ENCODE peak calls at places on chromosomes 16 and 17, in four cellular contexts. One of them, this sample, is unnamed.

GRCh38 chr17:55442953-55443683 is 21.5 kb upstream of the MMD start:
- DNase-seq in GM23248: no peak
- DNase-seq in pulmonary artery endothelial cell: no peak
- DNase-seq in NCI-H1436 treated with DMSO at 0.1 percent for 48 hours: no peak
- DNase-seq in this sample: no peak

GRCh38 chr17:42171831-42172230 is 9.1 kb downstream of the KCNH4 start:
- DNase-seq in GM23248: no peak
- DNase-seq in pulmonary artery endothelial cell: no peak
- DNase-seq in NCI-H1436 treated with DMSO at 0.1 percent for 48 hours: no peak
- DNase-seq in this sample: no peak

GRCh38 chr17:37400505-37400904 is 6.1 kb downstream of the ACACA start:
- DNase-seq in GM23248: no peak
- DNase-seq in pulmonary artery endothelial cell: no peak
- DNase-seq in NCI-H1436 treated with DMSO at 0.1 percent for 48 hours: no peak
- DNase-seq in this sample: no peak

GRCh38 chr16:67529639-67530012 is 997 bp downstream of the RIPOR1 start:
- DNase-seq in GM23248: peak; percentile 65
- DNase-seq in pulmonary artery endothelial cell: no peak
- DNase-seq in NCI-H1436 treated with DMSO at 0.1 percent for 48 hours: no peak
- DNase-seq in this sample: no peak

GRCh38 chr17:37488009-37488604 is 1.6 kb upstream of the DUSP14 start:
- DNase-seq in GM23248: peak; percentile 96
- DNase-seq in pulmonary artery endothelial cell: peak; percentile 89
- DNase-seq in NCI-H1436 treated with DMSO at 0.1 percent for 48 hours: no peak
- DNase-seq in this sample: no peak

GRCh38 chr17:13086142-13086769 is 68.4 kb upstream of the ELAC2 start:
- DNase-seq in GM23248: peak; percentile 76
- DNase-seq in pulmonary artery endothelial cell: no peak
- DNase-seq in NCI-H1436 treated with DMSO at 0.1 percent for 48 hours: no peak
- DNase-seq in this sample: no peak

GRCh38 chr17:21249911-21250703 is 3.1 kb downstream of the NATD1 start:
- DNase-seq in GM23248: no peak
- DNase-seq in pulmonary artery endothelial cell: no peak
- DNase-seq in NCI-H1436 treated with DMSO at 0.1 percent for 48 hours: no peak
- DNase-seq in this sample: no peak

GRCh38 chr17:73773702-73774101 is 129.5 kb upstream of the SDK2 start:
- DNase-seq in GM23248: peak; percentile 57
- DNase-seq in pulmonary artery endothelial cell: no peak
- DNase-seq in NCI-H1436 treated with DMSO at 0.1 percent for 48 hours: no peak
- DNase-seq in this sample: no peak

GRCh38 chr17:40194821-40195220 is 17.6 kb downstream of the RAPGEFL1 start:
- DNase-seq in GM23248: no peak
- DNase-seq in pulmonary artery endothelial cell: no peak
- DNase-seq in NCI-H1436 treated with DMSO at 0.1 percent for 48 hours: no peak
- DNase-seq in this sample: no peak

GRCh38 chr17:17493249-17493985 is 2.8 kb downstream of the RASD1 start:
- DNase-seq in GM23248: peak; percentile 21
- DNase-seq in pulmonary artery endothelial cell: no peak
- DNase-seq in NCI-H1436 treated with DMSO at 0.1 percent for 48 hours: no peak
- DNase-seq in this sample: no peak

GRCh38 chr16:9134739-9135138 is 43.3 kb downstream of the HAPSTR1 start:
- DNase-seq in GM23248: peak; percentile 62
- DNase-seq in pulmonary artery endothelial cell: no peak
- DNase-seq in NCI-H1436 treated with DMSO at 0.1 percent for 48 hours: no peak
- DNase-seq in this sample: no peak

GRCh38 chr16:84899414-84899813 is 79.6 kb downstream of the CRISPLD2 start:
- DNase-seq in GM23248: no peak
- DNase-seq in pulmonary artery endothelial cell: no peak
- DNase-seq in NCI-H1436 treated with DMSO at 0.1 percent for 48 hours: no peak
- DNase-seq in this sample: no peak

GRCh38 chr17:20234266-20234665 is 225.1 kb downstream of the SPECC1 start:
- DNase-seq in GM23248: no peak
- DNase-seq in pulmonary artery endothelial cell: no peak
- DNase-seq in NCI-H1436 treated with DMSO at 0.1 percent for 48 hours: no peak
- DNase-seq in this sample: no peak

GRCh38 chr17:50337956-50338355 is 8.0 kb upstream of the XYLT2 start:
- DNase-seq in GM23248: no peak
- DNase-seq in pulmonary artery endothelial cell: no peak
- DNase-seq in NCI-H1436 treated with DMSO at 0.1 percent for 48 hours: no peak
- DNase-seq in this sample: no peak

GRCh38 chr17:7060165-7060890 is 16.4 kb upstream of the SLC16A11 start:
- DNase-seq in GM23248: peak; percentile 77
- DNase-seq in pulmonary artery endothelial cell: peak; percentile 100
- DNase-seq in NCI-H1436 treated with DMSO at 0.1 percent for 48 hours: no peak
- DNase-seq in this sample: no peak

GRCh38 chr16:28931801-28932225 is at the start of gene CD19:
- DNase-seq in GM23248: no peak
- DNase-seq in pulmonary artery endothelial cell: no peak
- DNase-seq in NCI-H1436 treated with DMSO at 0.1 percent for 48 hours: no peak
- DNase-seq in this sample: no peak

GRCh38 chr17:74768069-74768762 is 7.9 kb downstream of the NAT9 start:
- DNase-seq in GM23248: peak; percentile 92
- DNase-seq in pulmonary artery endothelial cell: no peak
- DNase-seq in NCI-H1436 treated with DMSO at 0.1 percent for 48 hours: no peak
- DNase-seq in this sample: no peak

GRCh38 chr16:75265911-75266701 is 14.7 kb upstream of the BCAR1 start:
- DNase-seq in GM23248: peak; percentile 85
- DNase-seq in pulmonary artery endothelial cell: no peak
- DNase-seq in NCI-H1436 treated with DMSO at 0.1 percent for 48 hours: no peak
- DNase-seq in this sample: no peak

GRCh38 chr17:60086822-60087591 is 8.3 kb upstream of the HEATR6 start:
- DNase-seq in GM23248: peak; percentile 88
- DNase-seq in pulmonary artery endothelial cell: no peak
- DNase-seq in NCI-H1436 treated with DMSO at 0.1 percent for 48 hours: no peak
- DNase-seq in this sample: no peak

GRCh38 chr17:49616546-49617205 is 41.0 kb downstream of the NXPH3 start:
- DNase-seq in GM23248: peak; percentile 68
- DNase-seq in pulmonary artery endothelial cell: no peak
- DNase-seq in NCI-H1436 treated with DMSO at 0.1 percent for 48 hours: no peak
- DNase-seq in this sample: no peak

GRCh38 chr17:36498155-36498554 is 11.7 kb downstream of the ZNHIT3 start:
- DNase-seq in GM23248: no peak
- DNase-seq in pulmonary artery endothelial cell: no peak
- DNase-seq in NCI-H1436 treated with DMSO at 0.1 percent for 48 hours: no peak
- DNase-seq in this sample: no peak

GRCh38 chr16:58589311-58589890 is 40.2 kb downstream of the CNOT1 start:
- DNase-seq in GM23248: peak; percentile 32
- DNase-seq in pulmonary artery endothelial cell: no peak
- DNase-seq in NCI-H1436 treated with DMSO at 0.1 percent for 48 hours: no peak
- DNase-seq in this sample: no peak

GRCh38 chr16:77262971-77263370 is 63.8 kb downstream of the SYCE1L start:
- DNase-seq in GM23248: no peak
- DNase-seq in pulmonary artery endothelial cell: no peak
- DNase-seq in NCI-H1436 treated with DMSO at 0.1 percent for 48 hours: no peak
- DNase-seq in this sample: no peak

GRCh38 chr17:11909348-11909747 is 87.9 kb downstream of the ZNF18 start:
- DNase-seq in GM23248: no peak
- DNase-seq in pulmonary artery endothelial cell: no peak
- DNase-seq in NCI-H1436 treated with DMSO at 0.1 percent for 48 hours: no peak
- DNase-seq in this sample: no peak

GRCh38 chr16:4339909-4340308 is 11.2 kb downstream of the PAM16 start:
- DNase-seq in GM23248: no peak
- DNase-seq in pulmonary artery endothelial cell: peak; percentile 27
- DNase-seq in NCI-H1436 treated with DMSO at 0.1 percent for 48 hours: no peak
- DNase-seq in this sample: no peak

GRCh38 chr17:69723741-69724140 is 309.2 kb downstream of the MAP2K6 start:
- DNase-seq in GM23248: no peak
- DNase-seq in pulmonary artery endothelial cell: no peak
- DNase-seq in NCI-H1436 treated with DMSO at 0.1 percent for 48 hours: no peak
- DNase-seq in this sample: no peak

GRCh38 chr16:84975522-84975921 is 35.8 kb downstream of the ZDHHC7 start:
- DNase-seq in GM23248: no peak
- DNase-seq in pulmonary artery endothelial cell: no peak
- DNase-seq in NCI-H1436 treated with DMSO at 0.1 percent for 48 hours: no peak
- DNase-seq in this sample: no peak

GRCh38 chr16:82992826-82993225 is 366.1 kb downstream of the CDH13 start:
- DNase-seq in GM23248: no peak
- DNase-seq in pulmonary artery endothelial cell: no peak
- DNase-seq in NCI-H1436 treated with DMSO at 0.1 percent for 48 hours: no peak
- DNase-seq in this sample: no peak

GRCh38 chr17:35345926-35346771 is 27.3 kb downstream of the SLFN11 start:
- DNase-seq in GM23248: peak; percentile 71
- DNase-seq in pulmonary artery endothelial cell: no peak
- DNase-seq in NCI-H1436 treated with DMSO at 0.1 percent for 48 hours: no peak
- DNase-seq in this sample: peak; percentile 78

GRCh38 chr16:72787519-72788268 is 260.2 kb downstream of the ZFHX3 start:
- DNase-seq in GM23248: peak; percentile 97
- DNase-seq in pulmonary artery endothelial cell: peak; percentile 69
- DNase-seq in NCI-H1436 treated with DMSO at 0.1 percent for 48 hours: no peak
- DNase-seq in this sample: peak; percentile 77

This sample was measured in SIG-M5.